ENCODE peak calls at places on chromosomes 1 and 21, in four cellular contexts. T is heart right ventricle, L is body of pancreas, F is GM12878. P is an unnamed sample.

GRCh38 chr1:235866207-235866912 is at the start of gene LYST:
- DNase-seq in T (peak; percentile 32), F (no peak), L (peak; percentile 62), P (peak; percentile 79)

GRCh38 chr21:32237021-32237420 is 41.8 kb downstream of the MIS18A start:
- DNase-seq in F (no peak), T (no peak), L (no peak), P (no peak)

GRCh38 chr1:177432897-177433296 is 262.1 kb downstream of the BRINP2 start:
- DNase-seq in T (no peak), L (no peak), F (no peak), P (no peak)

GRCh38 chr1:3282656-3283430 is 171.6 kb upstream of the ARHGEF16 start:
- DNase-seq in T (no peak), F (no peak), L (no peak), P (no peak)

GRCh38 chr1:66283583-66284041 is 250.3 kb upstream of the SGIP1 start:
- DNase-seq in F (peak; percentile 66), T (no peak), L (no peak), P (peak; percentile 78)

GRCh38 chr1:22262583-22262982 is 119.7 kb upstream of the WNT4 start:
- DNase-seq in L (peak; percentile 46), F (no peak), T (no peak), P (no peak)

GRCh38 chr1:2988256-2988655 is 33.0 kb upstream of the ACTRT2 start:
- DNase-seq in F (no peak), T (no peak), L (no peak), P (no peak)

GRCh38 chr1:3504151-3504822 is 49.8 kb downstream of the ARHGEF16 start:
- DNase-seq in L (no peak), F (no peak), T (no peak), P (no peak)

GRCh38 chr1:203656796-203657620 is 30.4 kb downstream of the ATP2B4 start:
- DNase-seq in T (no peak), F (no peak), L (no peak), P (no peak)

GRCh38 chr1:243487649-243488227 is 231.9 kb downstream of the SDCCAG8 start:
- DNase-seq in T (no peak), L (no peak), F (no peak), P (no peak)

GRCh38 chr1:151131832-151132675 is 14.4 kb downstream of the SEMA6C start:
- DNase-seq in F (no peak), T (no peak), L (peak; percentile 26), P (no peak)

GRCh38 chr1:57612833-57613232 is 189.0 kb upstream of the DAB1 start:
- DNase-seq in T (no peak), L (no peak), F (no peak), P (no peak)

GRCh38 chr1:224199679-224200078 is 16.6 kb downstream of the DEGS1 start:
- DNase-seq in F (no peak), T (no peak), L (no peak), P (no peak)

GRCh38 chr1:61337037-61337436 is 254.7 kb downstream of the NFIA start:
- DNase-seq in L (no peak), T (no peak), F (no peak), P (no peak)

GRCh38 chr1:226638608-226639007 is 90.0 kb downstream of the STUM start:
- DNase-seq in T (no peak), F (no peak), L (no peak), P (no peak)

GRCh38 chr21:44696572-44696971 is 400 bp upstream of the KRTAP10-12 start:
- DNase-seq in F (no peak), L (no peak), T (no peak), P (no peak)

GRCh38 chr1:64469121-64469520 is 808 bp upstream of the CACHD1 start:
- DNase-seq in T (no peak), F (no peak), L (peak; percentile 93), P (no peak)

GRCh38 chr1:64470670-64471217 is 815 bp downstream of the CACHD1 start:
- DNase-seq in F (no peak), T (peak; percentile 9), L (peak; percentile 55), P (peak; percentile 15)

GRCh38 chr1:64471218-64471719 is 1.3 kb downstream of the CACHD1 start:
- DNase-seq in L (peak; percentile 57), T (peak; percentile 32), F (no peak), P (peak; percentile 7)

GRCh38 chr1:64469614-64469976 is 334 bp upstream of the CACHD1 start:
- DNase-seq in L (no peak), T (no peak), F (no peak), P (no peak)

GRCh38 chr1:64469977-64470669 is at the start of gene CACHD1:
- DNase-seq in T (peak; percentile 76), F (no peak), L (peak; percentile 89), P (peak; percentile 61)
- TF ChIP-seq CTCF in T (peak; percentile 51), F (no peak), L (peak; percentile 62), P (no peak)

GRCh38 chr1:166868639-166869038 is 7.4 kb downstream of the TADA1 start:
- DNase-seq in L (no peak), F (no peak), T (no peak), P (no peak)
- H3K36me3 ChIP-seq in L (no peaks in the 10 kb centered on the region), F (peaks cover 5% of the 10 kb centered on the region), T (peaks cover 59% of the 10 kb centered on the region), P (no peaks in the 10 kb centered on the region)

DNA sequence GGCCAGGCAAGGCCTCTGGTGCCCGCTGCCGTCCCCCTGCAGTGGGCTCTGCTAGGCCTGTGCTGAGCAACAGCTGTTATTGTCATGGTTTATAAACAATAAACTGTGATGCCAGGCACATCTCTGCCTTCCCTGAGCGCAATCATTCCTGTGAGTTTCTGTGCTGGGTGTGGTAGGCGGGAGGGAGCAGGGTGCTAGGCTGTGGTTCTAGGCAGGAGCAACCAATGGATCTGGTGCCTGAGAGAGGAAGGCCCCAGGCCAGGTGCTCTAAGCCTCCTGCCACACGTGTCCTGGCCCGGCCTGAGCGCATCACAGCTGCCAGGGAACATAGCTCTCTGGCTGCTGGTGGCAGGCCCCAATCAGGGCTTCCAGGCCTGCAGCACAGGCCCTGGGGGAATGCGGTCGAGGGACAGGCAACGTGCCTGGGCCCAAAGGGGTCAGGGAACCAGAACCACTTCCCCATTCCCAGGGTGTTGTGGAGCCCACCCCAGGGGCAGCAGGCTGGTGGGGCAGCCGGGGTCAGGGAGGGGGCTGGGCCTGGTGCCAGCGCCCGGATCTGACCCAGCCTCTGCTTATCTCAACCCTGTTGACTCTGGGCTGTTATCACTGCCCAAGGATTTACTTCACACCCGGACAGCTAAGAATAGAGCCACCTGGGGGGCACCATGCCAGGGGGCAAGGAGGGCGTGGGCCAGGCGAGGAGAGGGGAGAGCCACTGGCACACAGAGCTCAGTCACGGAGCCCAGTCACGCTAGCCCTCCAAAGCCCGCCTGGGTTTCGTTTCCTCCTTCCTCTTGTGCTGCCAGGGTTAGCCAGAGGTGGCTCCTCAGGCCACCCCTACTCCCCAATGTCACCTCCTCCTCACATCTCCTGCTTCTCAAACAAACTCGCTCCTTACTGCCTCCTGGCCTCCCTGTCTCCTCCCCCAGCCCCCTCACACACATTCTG is 11.5 kb downstream of the TRIM46 start:
- DNase-seq in T (no peak), L (peak; percentile 93), F (peak; percentile 72), P (peak; percentile 62)
- TF ChIP-seq CTCF in T (no peak), L (peak; percentile 26), F (peak; percentile 28), P (peak; percentile 17)

GRCh38 chr21:41750051-41750450 is 16.8 kb downstream of the RIPK4 start:
- DNase-seq in T (no peak), L (no peak), F (no peak), P (no peak)
- H3K36me3 ChIP-seq in T (no peaks in the 10 kb centered on the region), L (no peaks in the 10 kb centered on the region), F (no peaks in the 10 kb centered on the region), P (no peaks in the 10 kb centered on the region)

DNA sequence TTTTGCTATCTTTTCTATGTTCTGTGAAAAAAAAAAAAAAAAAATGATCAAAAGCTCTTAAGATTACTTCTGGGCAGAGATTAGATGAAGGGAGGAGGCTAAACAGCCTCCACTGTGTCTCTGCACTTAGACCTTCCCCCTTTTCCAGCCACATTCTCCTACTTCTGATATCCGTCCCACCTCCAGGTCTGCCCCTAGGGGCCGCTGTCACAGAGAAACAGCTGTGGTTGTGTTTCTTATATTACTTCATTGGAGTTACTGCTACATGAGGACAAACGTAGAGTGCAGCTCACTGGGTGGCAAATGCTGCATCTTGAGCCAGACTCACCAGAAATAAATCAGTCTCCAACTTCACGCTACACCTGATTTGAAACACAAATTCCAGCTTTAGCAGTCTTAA is 125.4 kb upstream of the PTBP2 start:
- DNase-seq in T (no peak), F (no peak), L (peak; percentile 23), P (no peak)
- TF ChIP-seq CTCF in T (peak; percentile 38), F (peak; percentile 67), L (no peak), P (peak; percentile 63)

P was measured in GM06990.